ENCODE peak calls at places on chromosome 16, in nine cellular contexts. Z, B, L, K, R, C, G, A and H are unnamed samples.

GRCh38 chr16:70657956-70658355 is 11.6 kb downstream of the IL34 start:
- DNase-seq in Z (no peak), L (no peak), B (no peak), G (no peak), C (peak), A (no peak), K (no peak), R (no peak), H (no peak)

GRCh38 chr16:81932668-81933067 is 78.6 kb downstream of the SDR42E1 start:
- DNase-seq in K (no peak), Z (no peak), G (no peak), C (peak), L (no peak), B (no peak), R (no peak), A (no peak), H (no peak)

GRCh38 chr16:55328611-55329569 is 4.9 kb downstream of the IRX6 start:
- DNase-seq in R (no peak), K (peak), L (no peak), Z (no peak), G (no peak), C (peak), A (no peak), B (no peak), H (peak)

GRCh38 chr16:89052824-89053724 is 40.6 kb upstream of the ACSF3 start:
- DNase-seq in Z (no peak), C (no peak), B (no peak), G (no peak), A (no peak), R (peak), K (no peak), L (no peak), H (no peak)

GRCh38 chr16:58127033-58127556 is 2.1 kb downstream of the CFAP20 start:
- DNase-seq in K (no peak), C (no peak), A (no peak), L (peak), R (no peak), G (no peak), Z (no peak), B (peak), H (no peak)

GRCh38 chr16:3012246-3012645 is 477 bp upstream of the CLDN9 start:
- DNase-seq in Z (no peak), G (no peak), K (no peak), A (no peak), B (no peak), R (peak), C (no peak), L (no peak), H (peak)

GRCh38 chr16:67150058-67150832 is 553 bp downstream of the B3GNT9 start:
- DNase-seq in R (peak), K (peak), Z (peak), B (peak), L (peak), G (no peak), C (peak), A (peak), H (peak)

GRCh38 chr16:35200662-35201061 is 1741.2 kb downstream of the TP53TG3F start:
- DNase-seq in Z (no peak), R (peak), G (no peak), L (no peak), C (no peak), B (no peak), A (no peak), K (no peak), H (no peak)

GRCh38 chr16:69848635-69849545 is 86.8 kb downstream of the WWP2 start:
- DNase-seq in A (no peak), K (no peak), C (no peak), B (no peak), L (peak), Z (no peak), R (peak), G (no peak), H (no peak)

GRCh38 chr16:28981517-28981916 is 3.3 kb upstream of the LAT start:
- DNase-seq in B (no peak), Z (no peak), A (no peak), R (no peak), K (peak), C (peak), G (no peak), L (no peak), H (peak)

GRCh38 chr16:30659507-30660423 is 1.5 kb downstream of the FBRS start:
- DNase-seq in G (no peak), L (peak), B (peak), K (no peak), C (no peak), A (peak), R (peak), Z (no peak), H (peak)

GRCh38 chr16:75304521-75305363 is 53.3 kb upstream of the BCAR1 start:
- DNase-seq in R (peak), Z (no peak), G (no peak), L (peak), K (no peak), A (no peak), C (no peak), B (no peak), H (no peak)

GRCh38 chr16:84950906-84951305 is 60.4 kb downstream of the ZDHHC7 start:
- DNase-seq in K (peak), G (no peak), C (no peak), Z (no peak), R (no peak), B (peak), A (no peak), L (no peak), H (peak)

GRCh38 chr16:48347980-48348379 is 37.2 kb downstream of the SIAH1 start:
- DNase-seq in L (no peak), G (no peak), C (no peak), K (no peak), A (no peak), Z (no peak), B (no peak), R (peak), H (no peak)

GRCh38 chr16:47970291-47970931 is 185.4 kb downstream of the ABCC12 start:
- DNase-seq in G (no peak), A (no peak), K (peak), B (no peak), R (no peak), L (peak), C (no peak), Z (no peak), H (peak)

GRCh38 chr16:87702325-87702811 is 63.4 kb downstream of the KLHDC4 start:
- DNase-seq in A (no peak), R (no peak), G (peak), K (peak), Z (peak), L (peak), C (peak), B (peak), H (peak)

GRCh38 chr16:67277999-67278772 is 1.1 kb upstream of the PLEKHG4 start:
- DNase-seq in B (no peak), C (no peak), L (peak), G (no peak), Z (no peak), K (no peak), R (no peak), A (no peak), H (no peak)

GRCh38 chr16:66207139-66207863 is 159.2 kb upstream of the CDH5 start:
- DNase-seq in A (no peak), K (no peak), R (no peak), B (no peak), L (no peak), C (no peak), G (no peak), Z (no peak), H (peak)

GRCh38 chr16:9976641-9977040 is 205.6 kb downstream of the GRIN2A start:
- DNase-seq in B (no peak), G (no peak), L (no peak), A (no peak), Z (no peak), K (no peak), R (peak), C (no peak), H (no peak)

GRCh38 chr16:49019826-49020401 is 261.7 kb downstream of the CBLN1 start:
- DNase-seq in A (no peak), C (peak), G (no peak), R (peak), K (no peak), L (no peak), B (no peak), Z (no peak), H (peak)

GRCh38 chr16:2039286-2040030 is 8.2 kb downstream of the NTHL1 start:
- DNase-seq in L (peak), G (no peak), C (no peak), B (no peak), K (no peak), A (no peak), Z (no peak), R (no peak), H (peak)

GRCh38 chr16:75097941-75098897 is 18.4 kb downstream of the LDHD start:
- DNase-seq in R (no peak), Z (no peak), C (no peak), L (no peak), K (no peak), B (peak), A (peak), G (no peak), H (peak)

GRCh38 chr16:88686062-88686438 is 257 bp downstream of the SNAI3 start:
- DNase-seq in G (no peak), B (no peak), Z (no peak), R (peak), C (no peak), L (peak), A (peak), K (no peak), H (no peak)

GRCh38 chr16:86712158-86713009 is 134.0 kb downstream of the FOXL1 start:
- DNase-seq in L (no peak), K (no peak), B (no peak), G (no peak), Z (no peak), R (no peak), A (no peak), C (no peak), H (no peak)

GRCh38 chr16:79329163-79329521 is 271.4 kb downstream of the MAF start:
- DNase-seq in C (no peak), K (no peak), R (no peak), Z (no peak), A (no peak), L (no peak), B (no peak), G (no peak), H (no peak)

GRCh38 chr16:72427786-72428480 is 256.0 kb upstream of the PMFBP1 start:
- DNase-seq in B (no peak), Z (no peak), K (no peak), L (no peak), R (peak), A (no peak), G (no peak), C (no peak), H (no peak)

GRCh38 chr16:66256919-66257318 is 109.6 kb upstream of the CDH5 start:
- DNase-seq in C (no peak), L (no peak), A (no peak), B (no peak), G (no peak), K (no peak), R (no peak), Z (no peak), H (peak)

GRCh38 chr16:17105239-17105721 is 365.5 kb downstream of the XYLT1 start:
- DNase-seq in Z (no peak), C (no peak), R (peak), B (no peak), A (no peak), L (no peak), K (peak), G (no peak), H (no peak)

GRCh38 chr16:67571981-67572431 is 9.7 kb downstream of the CTCF start:
- DNase-seq in C (no peak), G (no peak), R (no peak), L (peak), Z (no peak), B (no peak), A (no peak), K (no peak), H (no peak)

GRCh38 chr16:28513484-28514181 is 7.0 kb upstream of the IL27 start:
- DNase-seq in A (no peak), R (no peak), L (no peak), C (no peak), B (no peak), G (no peak), Z (no peak), K (no peak), H (no peak)

GRCh38 chr16:56477096-56477878 is 25.9 kb downstream of the OGFOD1 start:
- DNase-seq in B (no peak), Z (no peak), G (no peak), K (no peak), A (no peak), R (peak), C (no peak), L (peak), H (no peak)

GRCh38 chr16:1349351-1349750 is 2.3 kb downstream of the TSR3 start:
- DNase-seq in Z (no peak), B (no peak), C (no peak), K (no peak), G (no peak), L (no peak), A (no peak), R (no peak), H (no peak)

GRCh38 chr16:83136419-83136818 is 509.6 kb downstream of the CDH13 start:
- DNase-seq in K (no peak), L (no peak), Z (no peak), C (no peak), R (no peak), G (no peak), B (no peak), A (no peak), H (no peak)

GRCh38 chr16:72255785-72256184 is 83.8 kb upstream of the PMFBP1 start:
- DNase-seq in B (no peak), C (no peak), L (peak), Z (no peak), R (no peak), G (no peak), K (no peak), A (no peak), H (no peak)